ENCODE peak calls at places on chromosome 11, in five cellular contexts. One of them, this sample, is unnamed.

GRCh38 chr11:100889758-100890157 is 202.7 kb downstream of the ARHGAP42 start:
- DNase-seq in endothelial cell: no peak
- DNase-seq in spleen: no peak
- DNase-seq in stimulated activated CD4-positive, alpha-beta T cell treated with anti-CD3 and anti-CD28 coated beads, Interleukin-2, amount 100 ng/mL, for 24 hours: no peak
- DNase-seq in fibroblast of mammary gland: no peak
- DNase-seq in this sample: no peak

GRCh38 chr11:34313099-34313517 is 44.7 kb downstream of the ABTB2 start:
- DNase-seq in spleen: no peak
- DNase-seq in fibroblast of mammary gland: no peak
- DNase-seq in endothelial cell: no peak
- DNase-seq in stimulated activated CD4-positive, alpha-beta T cell treated with anti-CD3 and anti-CD28 coated beads, Interleukin-2, amount 100 ng/mL, for 24 hours: peak
- DNase-seq in this sample: no peak

GRCh38 chr11:125001073-125001764 is 47.2 kb downstream of the CCDC15 start:
- DNase-seq in fibroblast of mammary gland: peak
- DNase-seq in stimulated activated CD4-positive, alpha-beta T cell treated with anti-CD3 and anti-CD28 coated beads, Interleukin-2, amount 100 ng/mL, for 24 hours: no peak
- DNase-seq in spleen: no peak
- DNase-seq in endothelial cell: no peak
- DNase-seq in this sample: no peak

GRCh38 chr11:45752136-45752535 is 52.8 kb upstream of the SLC35C1 start:
- DNase-seq in endothelial cell: no peak
- DNase-seq in fibroblast of mammary gland: no peak
- DNase-seq in stimulated activated CD4-positive, alpha-beta T cell treated with anti-CD3 and anti-CD28 coated beads, Interleukin-2, amount 100 ng/mL, for 24 hours: no peak
- DNase-seq in spleen: peak
- DNase-seq in this sample: no peak

GRCh38 chr11:120400564-120401364 is 64.6 kb downstream of the ARHGEF12 start:
- DNase-seq in endothelial cell: no peak
- DNase-seq in spleen: no peak
- DNase-seq in stimulated activated CD4-positive, alpha-beta T cell treated with anti-CD3 and anti-CD28 coated beads, Interleukin-2, amount 100 ng/mL, for 24 hours: no peak
- DNase-seq in fibroblast of mammary gland: peak
- DNase-seq in this sample: no peak

GRCh38 chr11:23540101-23540561 is 679.9 kb upstream of the CCDC179 start:
- DNase-seq in spleen: no peak
- DNase-seq in fibroblast of mammary gland: peak
- DNase-seq in stimulated activated CD4-positive, alpha-beta T cell treated with anti-CD3 and anti-CD28 coated beads, Interleukin-2, amount 100 ng/mL, for 24 hours: no peak
- DNase-seq in endothelial cell: peak
- DNase-seq in this sample: peak

GRCh38 chr11:10309163-10310093 is 4.6 kb downstream of the ADM start:
- DNase-seq in spleen: peak
- DNase-seq in endothelial cell: no peak
- DNase-seq in stimulated activated CD4-positive, alpha-beta T cell treated with anti-CD3 and anti-CD28 coated beads, Interleukin-2, amount 100 ng/mL, for 24 hours: no peak
- DNase-seq in fibroblast of mammary gland: peak
- DNase-seq in this sample: no peak

GRCh38 chr11:65274734-65275682 is 13.2 kb downstream of the POLA2 start:
- DNase-seq in endothelial cell: peak
- DNase-seq in spleen: peak
- DNase-seq in fibroblast of mammary gland: peak
- DNase-seq in stimulated activated CD4-positive, alpha-beta T cell treated with anti-CD3 and anti-CD28 coated beads, Interleukin-2, amount 100 ng/mL, for 24 hours: no peak
- DNase-seq in this sample: peak

GRCh38 chr11:17073370-17074027 is 4.0 kb downstream of the RPS13 start:
- DNase-seq in stimulated activated CD4-positive, alpha-beta T cell treated with anti-CD3 and anti-CD28 coated beads, Interleukin-2, amount 100 ng/mL, for 24 hours: no peak
- DNase-seq in fibroblast of mammary gland: peak
- DNase-seq in endothelial cell: no peak
- DNase-seq in spleen: no peak
- DNase-seq in this sample: no peak

GRCh38 chr11:45180888-45181594 is 34.6 kb downstream of the PRDM11 start:
- DNase-seq in endothelial cell: peak
- DNase-seq in stimulated activated CD4-positive, alpha-beta T cell treated with anti-CD3 and anti-CD28 coated beads, Interleukin-2, amount 100 ng/mL, for 24 hours: peak
- DNase-seq in spleen: no peak
- DNase-seq in fibroblast of mammary gland: peak
- DNase-seq in this sample: no peak

GRCh38 chr11:41201156-41201555 is 258.3 kb downstream of the LRRC4C start:
- DNase-seq in endothelial cell: peak
- DNase-seq in stimulated activated CD4-positive, alpha-beta T cell treated with anti-CD3 and anti-CD28 coated beads, Interleukin-2, amount 100 ng/mL, for 24 hours: peak
- DNase-seq in fibroblast of mammary gland: peak
- DNase-seq in spleen: no peak
- DNase-seq in this sample: peak

GRCh38 chr11:78149646-78150045 is 10.2 kb upstream of the ALG8 start:
- DNase-seq in endothelial cell: no peak
- DNase-seq in spleen: no peak
- DNase-seq in fibroblast of mammary gland: peak
- DNase-seq in stimulated activated CD4-positive, alpha-beta T cell treated with anti-CD3 and anti-CD28 coated beads, Interleukin-2, amount 100 ng/mL, for 24 hours: no peak
- DNase-seq in this sample: no peak

GRCh38 chr11:1304376-1304775 is 5.1 kb downstream of the TOLLIP start:
- DNase-seq in endothelial cell: no peak
- DNase-seq in fibroblast of mammary gland: no peak
- DNase-seq in stimulated activated CD4-positive, alpha-beta T cell treated with anti-CD3 and anti-CD28 coated beads, Interleukin-2, amount 100 ng/mL, for 24 hours: no peak
- DNase-seq in spleen: peak
- DNase-seq in this sample: no peak

GRCh38 chr11:47437746-47438418 is 11.1 kb downstream of the RAPSN start:
- DNase-seq in endothelial cell: no peak
- DNase-seq in fibroblast of mammary gland: no peak
- DNase-seq in stimulated activated CD4-positive, alpha-beta T cell treated with anti-CD3 and anti-CD28 coated beads, Interleukin-2, amount 100 ng/mL, for 24 hours: no peak
- DNase-seq in spleen: no peak
- DNase-seq in this sample: no peak

GRCh38 chr11:116217006-116217405 is 555.8 kb downstream of the BUD13 start:
- DNase-seq in fibroblast of mammary gland: peak
- DNase-seq in spleen: no peak
- DNase-seq in stimulated activated CD4-positive, alpha-beta T cell treated with anti-CD3 and anti-CD28 coated beads, Interleukin-2, amount 100 ng/mL, for 24 hours: peak
- DNase-seq in endothelial cell: peak
- DNase-seq in this sample: no peak

GRCh38 chr11:5690736-5691135 is 1.1 kb downstream of the TRIM22 start:
- DNase-seq in spleen: no peak
- DNase-seq in fibroblast of mammary gland: peak
- DNase-seq in endothelial cell: no peak
- DNase-seq in stimulated activated CD4-positive, alpha-beta T cell treated with anti-CD3 and anti-CD28 coated beads, Interleukin-2, amount 100 ng/mL, for 24 hours: no peak
- DNase-seq in this sample: no peak

GRCh38 chr11:35012467-35013191 is 96.2 kb downstream of the PDHX start:
- DNase-seq in endothelial cell: no peak
- DNase-seq in stimulated activated CD4-positive, alpha-beta T cell treated with anti-CD3 and anti-CD28 coated beads, Interleukin-2, amount 100 ng/mL, for 24 hours: peak
- DNase-seq in fibroblast of mammary gland: no peak
- DNase-seq in spleen: no peak
- DNase-seq in this sample: no peak

GRCh38 chr11:86806903-86807302 is 6.6 kb downstream of the PRSS23 start:
- DNase-seq in endothelial cell: no peak
- DNase-seq in spleen: no peak
- DNase-seq in fibroblast of mammary gland: no peak
- DNase-seq in stimulated activated CD4-positive, alpha-beta T cell treated with anti-CD3 and anti-CD28 coated beads, Interleukin-2, amount 100 ng/mL, for 24 hours: no peak
- DNase-seq in this sample: no peak

GRCh38 chr11:16001899-16002426 is 354.4 kb downstream of the SOX6 start:
- DNase-seq in stimulated activated CD4-positive, alpha-beta T cell treated with anti-CD3 and anti-CD28 coated beads, Interleukin-2, amount 100 ng/mL, for 24 hours: no peak
- DNase-seq in spleen: no peak
- DNase-seq in fibroblast of mammary gland: peak
- DNase-seq in endothelial cell: no peak
- DNase-seq in this sample: no peak

GRCh38 chr11:118694771-118695170 is 15.3 kb upstream of the TREH start:
- DNase-seq in endothelial cell: no peak
- DNase-seq in fibroblast of mammary gland: no peak
- DNase-seq in spleen: no peak
- DNase-seq in stimulated activated CD4-positive, alpha-beta T cell treated with anti-CD3 and anti-CD28 coated beads, Interleukin-2, amount 100 ng/mL, for 24 hours: no peak
- DNase-seq in this sample: no peak

GRCh38 chr11:3837793-3838192 is 3.0 kb downstream of the RHOG start:
- DNase-seq in spleen: peak
- DNase-seq in stimulated activated CD4-positive, alpha-beta T cell treated with anti-CD3 and anti-CD28 coated beads, Interleukin-2, amount 100 ng/mL, for 24 hours: no peak
- DNase-seq in fibroblast of mammary gland: peak
- DNase-seq in endothelial cell: peak
- DNase-seq in this sample: no peak

GRCh38 chr11:113084297-113084696 is 123.1 kb downstream of the NCAM1 start:
- DNase-seq in fibroblast of mammary gland: no peak
- DNase-seq in endothelial cell: no peak
- DNase-seq in stimulated activated CD4-positive, alpha-beta T cell treated with anti-CD3 and anti-CD28 coated beads, Interleukin-2, amount 100 ng/mL, for 24 hours: no peak
- DNase-seq in spleen: no peak
- DNase-seq in this sample: no peak

GRCh38 chr11:107561688-107562087 is 3.8 kb downstream of the ALKBH8 start:
- DNase-seq in stimulated activated CD4-positive, alpha-beta T cell treated with anti-CD3 and anti-CD28 coated beads, Interleukin-2, amount 100 ng/mL, for 24 hours: no peak
- DNase-seq in endothelial cell: no peak
- DNase-seq in spleen: no peak
- DNase-seq in fibroblast of mammary gland: peak
- DNase-seq in this sample: no peak

GRCh38 chr11:13098067-13098466 is 89.0 kb downstream of the RASSF10 start:
- DNase-seq in endothelial cell: no peak
- DNase-seq in spleen: no peak
- DNase-seq in fibroblast of mammary gland: no peak
- DNase-seq in stimulated activated CD4-positive, alpha-beta T cell treated with anti-CD3 and anti-CD28 coated beads, Interleukin-2, amount 100 ng/mL, for 24 hours: no peak
- DNase-seq in this sample: peak

GRCh38 chr11:44994753-44995152 is 44.1 kb upstream of the TP53I11 start:
- DNase-seq in stimulated activated CD4-positive, alpha-beta T cell treated with anti-CD3 and anti-CD28 coated beads, Interleukin-2, amount 100 ng/mL, for 24 hours: no peak
- DNase-seq in fibroblast of mammary gland: no peak
- DNase-seq in spleen: no peak
- DNase-seq in endothelial cell: no peak
- DNase-seq in this sample: no peak

GRCh38 chr11:69869311-69869939 is 50.2 kb upstream of the FGF3 start:
- DNase-seq in endothelial cell: no peak
- DNase-seq in spleen: peak
- DNase-seq in stimulated activated CD4-positive, alpha-beta T cell treated with anti-CD3 and anti-CD28 coated beads, Interleukin-2, amount 100 ng/mL, for 24 hours: no peak
- DNase-seq in fibroblast of mammary gland: no peak
- DNase-seq in this sample: no peak

GRCh38 chr11:82864268-82864667 is 36.0 kb downstream of the PRCP start:
- DNase-seq in stimulated activated CD4-positive, alpha-beta T cell treated with anti-CD3 and anti-CD28 coated beads, Interleukin-2, amount 100 ng/mL, for 24 hours: peak
- DNase-seq in spleen: peak
- DNase-seq in fibroblast of mammary gland: peak
- DNase-seq in endothelial cell: peak
- DNase-seq in this sample: peak

GRCh38 chr11:121892131-121892681 is 223.8 kb downstream of the BLID start:
- DNase-seq in endothelial cell: peak
- DNase-seq in stimulated activated CD4-positive, alpha-beta T cell treated with anti-CD3 and anti-CD28 coated beads, Interleukin-2, amount 100 ng/mL, for 24 hours: no peak
- DNase-seq in fibroblast of mammary gland: peak
- DNase-seq in spleen: no peak
- DNase-seq in this sample: no peak

GRCh38 chr11:71999360-71999759 is 651 bp downstream of the IL18BP start:
- DNase-seq in endothelial cell: no peak
- DNase-seq in fibroblast of mammary gland: peak
- DNase-seq in spleen: no peak
- DNase-seq in stimulated activated CD4-positive, alpha-beta T cell treated with anti-CD3 and anti-CD28 coated beads, Interleukin-2, amount 100 ng/mL, for 24 hours: no peak
- DNase-seq in this sample: no peak

GRCh38 chr11:6210274-6210955 is 5.1 kb downstream of the C11orf42 start:
- DNase-seq in endothelial cell: no peak
- DNase-seq in stimulated activated CD4-positive, alpha-beta T cell treated with anti-CD3 and anti-CD28 coated beads, Interleukin-2, amount 100 ng/mL, for 24 hours: no peak
- DNase-seq in fibroblast of mammary gland: no peak
- DNase-seq in spleen: no peak
- DNase-seq in this sample: no peak

GRCh38 chr11:71447791-71448256 is 369 bp downstream of the DHCR7 start:
- DNase-seq in fibroblast of mammary gland: no peak
- DNase-seq in spleen: peak
- DNase-seq in endothelial cell: peak
- DNase-seq in stimulated activated CD4-positive, alpha-beta T cell treated with anti-CD3 and anti-CD28 coated beads, Interleukin-2, amount 100 ng/mL, for 24 hours: peak
- DNase-seq in this sample: peak

GRCh38 chr11:118156531-118157185 is 4.0 kb upstream of the SCN4B start:
- DNase-seq in endothelial cell: no peak
- DNase-seq in fibroblast of mammary gland: no peak
- DNase-seq in spleen: no peak
- DNase-seq in stimulated activated CD4-positive, alpha-beta T cell treated with anti-CD3 and anti-CD28 coated beads, Interleukin-2, amount 100 ng/mL, for 24 hours: peak
- DNase-seq in this sample: no peak

GRCh38 chr11:80327971-80328614 is 887.3 kb upstream of the TENM4 start:
- DNase-seq in spleen: no peak
- DNase-seq in stimulated activated CD4-positive, alpha-beta T cell treated with anti-CD3 and anti-CD28 coated beads, Interleukin-2, amount 100 ng/mL, for 24 hours: no peak
- DNase-seq in fibroblast of mammary gland: no peak
- DNase-seq in endothelial cell: no peak
- DNase-seq in this sample: no peak

GRCh38 chr11:17649696-17650600 is 69.4 kb upstream of the MYOD1 start:
- DNase-seq in endothelial cell: no peak
- DNase-seq in stimulated activated CD4-positive, alpha-beta T cell treated with anti-CD3 and anti-CD28 coated beads, Interleukin-2, amount 100 ng/mL, for 24 hours: no peak
- DNase-seq in fibroblast of mammary gland: peak
- DNase-seq in spleen: no peak
- DNase-seq in this sample: no peak

GRCh38 chr11:8220261-8221024 is 43.2 kb downstream of the LMO1 start:
- DNase-seq in spleen: peak
- DNase-seq in stimulated activated CD4-positive, alpha-beta T cell treated with anti-CD3 and anti-CD28 coated beads, Interleukin-2, amount 100 ng/mL, for 24 hours: no peak
- DNase-seq in fibroblast of mammary gland: no peak
- DNase-seq in endothelial cell: no peak
- DNase-seq in this sample: no peak

GRCh38 chr11:117431436-117431835 is 103.8 kb downstream of the CEP164 start:
- DNase-seq in fibroblast of mammary gland: no peak
- DNase-seq in endothelial cell: no peak
- DNase-seq in stimulated activated CD4-positive, alpha-beta T cell treated with anti-CD3 and anti-CD28 coated beads, Interleukin-2, amount 100 ng/mL, for 24 hours: no peak
- DNase-seq in spleen: peak
- DNase-seq in this sample: no peak

This sample was measured in neural crest cell.